ENCODE peak calls at places on chromosomes 13 and 19, in eight cellular contexts. One of them, this sample, is unnamed.

GRCh38 chr13:44271031-44271433 is 102.6 kb upstream of the SERP2 start:
- DNase-seq in IMR-90: peak; percentile 85
- DNase-seq in endodermal cell: no peak
- DNase-seq in epithelial cell of proximal tubule: no peak
- DNase-seq in psoas muscle: no peak
- DNase-seq in neural progenitor cell: no peak
- DNase-seq in heart right ventricle: no peak
- DNase-seq in AG10803: peak; percentile 52
- DNase-seq in this sample: peak; percentile 50

GRCh38 chr19:20482721-20483120 is 82.9 kb downstream of the ZNF737 start:
- DNase-seq in IMR-90: no peak
- DNase-seq in endodermal cell: peak; percentile 42
- DNase-seq in epithelial cell of proximal tubule: no peak
- DNase-seq in psoas muscle: no peak
- DNase-seq in neural progenitor cell: no peak
- DNase-seq in heart right ventricle: no peak
- DNase-seq in AG10803: no peak
- DNase-seq in this sample: no peak

GRCh38 chr13:112818040-112818697 is 128.3 kb downstream of the ATP11A start:
- DNase-seq in IMR-90: no peak
- DNase-seq in endodermal cell: no peak
- DNase-seq in epithelial cell of proximal tubule: no peak
- DNase-seq in psoas muscle: no peak
- DNase-seq in neural progenitor cell: no peak
- DNase-seq in heart right ventricle: no peak
- DNase-seq in AG10803: no peak
- DNase-seq in this sample: no peak

GRCh38 chr13:79810018-79810417 is 329.1 kb downstream of the NDFIP2 start:
- DNase-seq in IMR-90: no peak
- DNase-seq in endodermal cell: no peak
- DNase-seq in epithelial cell of proximal tubule: no peak
- DNase-seq in psoas muscle: no peak
- DNase-seq in neural progenitor cell: no peak
- DNase-seq in heart right ventricle: no peak
- DNase-seq in AG10803: no peak
- DNase-seq in this sample: no peak

GRCh38 chr13:27442071-27442647 is 8.2 kb downstream of the MTIF3 start:
- DNase-seq in IMR-90: no peak
- DNase-seq in endodermal cell: no peak
- DNase-seq in epithelial cell of proximal tubule: no peak
- DNase-seq in psoas muscle: no peak
- DNase-seq in neural progenitor cell: no peak
- DNase-seq in heart right ventricle: no peak
- DNase-seq in AG10803: no peak
- DNase-seq in this sample: no peak

GRCh38 chr19:8396563-8397203 is 6.5 kb downstream of the RAB11B start:
- DNase-seq in IMR-90: peak; percentile 39
- DNase-seq in endodermal cell: peak; percentile 92
- DNase-seq in epithelial cell of proximal tubule: no peak
- DNase-seq in psoas muscle: peak; percentile 73
- DNase-seq in neural progenitor cell: peak; percentile 67
- DNase-seq in heart right ventricle: peak; percentile 55
- DNase-seq in AG10803: peak; percentile 41
- DNase-seq in this sample: peak; percentile 53

GRCh38 chr19:33767898-33768413 is 28.7 kb upstream of the KCTD15 start:
- DNase-seq in IMR-90: peak; percentile 32
- DNase-seq in endodermal cell: peak; percentile 96
- DNase-seq in epithelial cell of proximal tubule: no peak
- DNase-seq in psoas muscle: no peak
- DNase-seq in neural progenitor cell: peak; percentile 92
- DNase-seq in heart right ventricle: no peak
- DNase-seq in AG10803: no peak
- DNase-seq in this sample: peak; percentile 10

GRCh38 chr13:33721719-33722118 is 96.2 kb upstream of the RFC3 start:
- DNase-seq in IMR-90: peak; percentile 62
- DNase-seq in endodermal cell: no peak
- DNase-seq in epithelial cell of proximal tubule: no peak
- DNase-seq in psoas muscle: no peak
- DNase-seq in neural progenitor cell: no peak
- DNase-seq in heart right ventricle: peak; percentile 21
- DNase-seq in AG10803: peak; percentile 64
- DNase-seq in this sample: peak; percentile 52

GRCh38 chr19:5916201-5916708 is 2.2 kb downstream of the CAPS start:
- DNase-seq in IMR-90: no peak
- DNase-seq in endodermal cell: no peak
- DNase-seq in epithelial cell of proximal tubule: no peak
- DNase-seq in psoas muscle: no peak
- DNase-seq in neural progenitor cell: no peak
- DNase-seq in heart right ventricle: no peak
- DNase-seq in AG10803: no peak
- DNase-seq in this sample: peak; percentile 34

GRCh38 chr13:84649853-84650252 is 767.6 kb upstream of the SLITRK1 start:
- DNase-seq in IMR-90: peak; percentile 48
- DNase-seq in endodermal cell: no peak
- DNase-seq in epithelial cell of proximal tubule: no peak
- DNase-seq in psoas muscle: no peak
- DNase-seq in neural progenitor cell: no peak
- DNase-seq in heart right ventricle: peak; percentile 10
- DNase-seq in AG10803: peak; percentile 11
- DNase-seq in this sample: peak; percentile 35

GRCh38 chr13:84651288-84651687 is 769.0 kb upstream of the SLITRK1 start:
- DNase-seq in IMR-90: peak; percentile 85
- DNase-seq in endodermal cell: no peak
- DNase-seq in epithelial cell of proximal tubule: peak; percentile 92
- DNase-seq in psoas muscle: no peak
- DNase-seq in neural progenitor cell: no peak
- DNase-seq in heart right ventricle: peak; percentile 24
- DNase-seq in AG10803: peak; percentile 47
- DNase-seq in this sample: peak; percentile 81

GRCh38 chr13:84641491-84641890 is 759.2 kb upstream of the SLITRK1 start:
- DNase-seq in IMR-90: peak; percentile 47
- DNase-seq in endodermal cell: no peak
- DNase-seq in epithelial cell of proximal tubule: no peak
- DNase-seq in psoas muscle: no peak
- DNase-seq in neural progenitor cell: no peak
- DNase-seq in heart right ventricle: no peak
- DNase-seq in AG10803: peak; percentile 31
- DNase-seq in this sample: peak; percentile 41

GRCh38 chr13:84648069-84648640 is 765.9 kb upstream of the SLITRK1 start:
- DNase-seq in IMR-90: no peak
- DNase-seq in endodermal cell: no peak
- DNase-seq in epithelial cell of proximal tubule: no peak
- DNase-seq in psoas muscle: no peak
- DNase-seq in neural progenitor cell: no peak
- DNase-seq in heart right ventricle: no peak
- DNase-seq in AG10803: no peak
- DNase-seq in this sample: peak; percentile 37

GRCh38 chr13:84645196-84646071 is 763.2 kb upstream of the SLITRK1 start:
- DNase-seq in IMR-90: peak; percentile 71
- DNase-seq in endodermal cell: no peak
- DNase-seq in epithelial cell of proximal tubule: no peak
- DNase-seq in psoas muscle: no peak
- DNase-seq in neural progenitor cell: no peak
- DNase-seq in heart right ventricle: no peak
- DNase-seq in AG10803: peak; percentile 88
- DNase-seq in this sample: peak; percentile 92
- TF ChIP-seq CTCF in IMR-90: no peak
- TF ChIP-seq CTCF in endodermal cell: no peak
- TF ChIP-seq CTCF in epithelial cell of proximal tubule: no peak
- TF ChIP-seq CTCF in psoas muscle: no peak
- TF ChIP-seq CTCF in neural progenitor cell: no peak
- TF ChIP-seq CTCF in heart right ventricle: no peak
- TF ChIP-seq CTCF in AG10803: no peak
- TF ChIP-seq CTCF in this sample: no peak

DNA sequence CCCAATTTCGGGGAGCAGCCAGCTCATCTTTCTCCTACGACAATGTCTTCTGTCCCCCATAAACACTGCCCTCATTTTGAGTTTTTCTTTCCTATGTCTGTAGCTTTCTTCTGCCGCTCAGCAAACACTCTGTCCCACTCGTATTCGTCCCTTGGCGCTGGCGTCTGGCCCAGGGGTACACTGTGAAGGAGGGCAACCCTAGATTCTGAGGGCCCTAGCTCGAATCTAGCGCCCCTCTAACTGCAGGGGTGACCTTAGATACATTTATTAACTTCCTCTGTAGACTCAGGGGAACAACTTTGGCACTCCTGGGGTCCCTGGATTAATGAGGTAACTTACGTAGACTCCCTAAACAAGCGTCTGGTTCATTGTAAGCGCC is 679 bp upstream of the LRCH1 start:
- DNase-seq in IMR-90: no peak
- DNase-seq in endodermal cell: peak; percentile 53
- DNase-seq in epithelial cell of proximal tubule: no peak
- DNase-seq in psoas muscle: no peak
- DNase-seq in neural progenitor cell: no peak
- DNase-seq in heart right ventricle: no peak
- DNase-seq in AG10803: no peak
- DNase-seq in this sample: no peak
- H3K4me3 ChIP-seq in IMR-90: peak overlapping the region; percentile 91
- H3K4me3 ChIP-seq in endodermal cell: peak overlapping the region; percentile 84
- H3K4me3 ChIP-seq in epithelial cell of proximal tubule: peak overlapping the region; percentile 97
- H3K4me3 ChIP-seq in psoas muscle: peak overlapping the region; percentile 92
- H3K4me3 ChIP-seq in neural progenitor cell: peak overlapping the region; percentile 77
- H3K4me3 ChIP-seq in heart right ventricle: peak overlapping the region; percentile 90
- H3K4me3 ChIP-seq in AG10803: peak overlapping the region; percentile 88
- H3K4me3 ChIP-seq in this sample: peak overlapping the region; percentile 91

GRCh38 chr19:18062043-18062442 is 24.7 kb downstream of the IL12RB1 start:
- DNase-seq in IMR-90: no peak
- DNase-seq in endodermal cell: peak; percentile 55
- DNase-seq in epithelial cell of proximal tubule: no peak
- DNase-seq in psoas muscle: no peak
- DNase-seq in neural progenitor cell: no peak
- DNase-seq in heart right ventricle: no peak
- DNase-seq in AG10803: no peak
- DNase-seq in this sample: no peak

GRCh38 chr19:18060472-18060871 is 26.3 kb downstream of the IL12RB1 start:
- DNase-seq in IMR-90: no peak
- DNase-seq in endodermal cell: peak; percentile 57
- DNase-seq in epithelial cell of proximal tubule: no peak
- DNase-seq in psoas muscle: no peak
- DNase-seq in neural progenitor cell: no peak
- DNase-seq in heart right ventricle: no peak
- DNase-seq in AG10803: no peak
- DNase-seq in this sample: no peak

GRCh38 chr19:18065173-18065495 is 21.6 kb downstream of the IL12RB1 start:
- DNase-seq in IMR-90: no peak
- DNase-seq in endodermal cell: no peak
- DNase-seq in epithelial cell of proximal tubule: no peak
- DNase-seq in psoas muscle: no peak
- DNase-seq in neural progenitor cell: no peak
- DNase-seq in heart right ventricle: no peak
- DNase-seq in AG10803: no peak
- DNase-seq in this sample: no peak

GRCh38 chr19:18059902-18060301 is 26.8 kb downstream of the IL12RB1 start:
- DNase-seq in IMR-90: no peak
- DNase-seq in endodermal cell: no peak
- DNase-seq in epithelial cell of proximal tubule: no peak
- DNase-seq in psoas muscle: no peak
- DNase-seq in neural progenitor cell: no peak
- DNase-seq in heart right ventricle: no peak
- DNase-seq in AG10803: no peak
- DNase-seq in this sample: no peak

GRCh38 chr19:18063463-18063862 is 23.3 kb downstream of the IL12RB1 start:
- DNase-seq in IMR-90: no peak
- DNase-seq in endodermal cell: peak; percentile 80
- DNase-seq in epithelial cell of proximal tubule: no peak
- DNase-seq in psoas muscle: no peak
- DNase-seq in neural progenitor cell: peak; percentile 48
- DNase-seq in heart right ventricle: no peak
- DNase-seq in AG10803: no peak
- DNase-seq in this sample: no peak
- TF ChIP-seq CTCF in IMR-90: no peak
- TF ChIP-seq CTCF in endodermal cell: peak; percentile 57
- TF ChIP-seq CTCF in epithelial cell of proximal tubule: no peak
- TF ChIP-seq CTCF in psoas muscle: no peak
- TF ChIP-seq CTCF in neural progenitor cell: peak; percentile 45
- TF ChIP-seq CTCF in heart right ventricle: no peak
- TF ChIP-seq CTCF in AG10803: peak; percentile 12
- TF ChIP-seq CTCF in this sample: no peak

GRCh38 chr13:100589178-100589725 is 663 bp upstream of the GGACT start:
- DNase-seq in IMR-90: no peak
- DNase-seq in endodermal cell: no peak
- DNase-seq in epithelial cell of proximal tubule: no peak
- DNase-seq in psoas muscle: no peak
- DNase-seq in neural progenitor cell: no peak
- DNase-seq in heart right ventricle: no peak
- DNase-seq in AG10803: no peak
- DNase-seq in this sample: peak; percentile 17
- H3K4me3 ChIP-seq in IMR-90: no peak overlapping the region
- H3K4me3 ChIP-seq in endodermal cell: no peak overlapping the region
- H3K4me3 ChIP-seq in epithelial cell of proximal tubule: no peak overlapping the region
- H3K4me3 ChIP-seq in psoas muscle: peak overlapping the region; percentile 92
- H3K4me3 ChIP-seq in neural progenitor cell: no peak overlapping the region
- H3K4me3 ChIP-seq in heart right ventricle: no peak overlapping the region
- H3K4me3 ChIP-seq in AG10803: peak overlapping the region; percentile 68
- H3K4me3 ChIP-seq in this sample: no peak overlapping the region

GRCh38 chr19:2433854-2434253 is 6.5 kb upstream of the TIMM13 start:
- DNase-seq in IMR-90: no peak
- DNase-seq in endodermal cell: no peak
- DNase-seq in epithelial cell of proximal tubule: no peak
- DNase-seq in psoas muscle: no peak
- DNase-seq in neural progenitor cell: no peak
- DNase-seq in heart right ventricle: no peak
- DNase-seq in AG10803: no peak
- DNase-seq in this sample: no peak

GRCh38 chr19:2434267-2434666 is 6.9 kb upstream of the TIMM13 start:
- DNase-seq in IMR-90: no peak
- DNase-seq in endodermal cell: peak; percentile 48
- DNase-seq in epithelial cell of proximal tubule: no peak
- DNase-seq in psoas muscle: no peak
- DNase-seq in neural progenitor cell: no peak
- DNase-seq in heart right ventricle: no peak
- DNase-seq in AG10803: no peak
- DNase-seq in this sample: no peak

GRCh38 chr19:2436384-2436783 is 9.0 kb upstream of the TIMM13 start:
- DNase-seq in IMR-90: no peak
- DNase-seq in endodermal cell: no peak
- DNase-seq in epithelial cell of proximal tubule: no peak
- DNase-seq in psoas muscle: no peak
- DNase-seq in neural progenitor cell: no peak
- DNase-seq in heart right ventricle: no peak
- DNase-seq in AG10803: no peak
- DNase-seq in this sample: no peak

GRCh38 chr19:2436926-2437325 is 9.5 kb upstream of the TIMM13 start:
- DNase-seq in IMR-90: no peak
- DNase-seq in endodermal cell: no peak
- DNase-seq in epithelial cell of proximal tubule: no peak
- DNase-seq in psoas muscle: no peak
- DNase-seq in neural progenitor cell: no peak
- DNase-seq in heart right ventricle: no peak
- DNase-seq in AG10803: no peak
- DNase-seq in this sample: no peak

GRCh38 chr19:2434721-2435265 is 7.4 kb upstream of the TIMM13 start:
- DNase-seq in IMR-90: no peak
- DNase-seq in endodermal cell: no peak
- DNase-seq in epithelial cell of proximal tubule: no peak
- DNase-seq in psoas muscle: no peak
- DNase-seq in neural progenitor cell: no peak
- DNase-seq in heart right ventricle: no peak
- DNase-seq in AG10803: no peak
- DNase-seq in this sample: no peak
- TF ChIP-seq CTCF in IMR-90: no peak
- TF ChIP-seq CTCF in endodermal cell: no peak
- TF ChIP-seq CTCF in epithelial cell of proximal tubule: no peak
- TF ChIP-seq CTCF in psoas muscle: no peak
- TF ChIP-seq CTCF in neural progenitor cell: no peak
- TF ChIP-seq CTCF in heart right ventricle: no peak
- TF ChIP-seq CTCF in AG10803: no peak
- TF ChIP-seq CTCF in this sample: no peak